ENCODE peak calls at places on chromosomes 4 and X, in five cellular contexts. P, E, Y, U and K are unnamed samples.

GRCh38 chr4:142845293-142846070 is 619 bp downstream of the INPP4B start:
- DNase-seq in P (no peak), U (no peak), E (peak), Y (peak), K (peak)

GRCh38 chrX:47484885-47485284 is 1.9 kb upstream of the ZNF41 start:
- DNase-seq in P (no peak), Y (peak), U (no peak), E (no peak), K (no peak)

GRCh38 chrX:1093112-1093511 is 119.3 kb downstream of the CRLF2 start:
- DNase-seq in U (no peak), P (peak), E (peak), Y (no peak), K (no peak)

GRCh38 chrX:42070866-42071265 is 147.5 kb upstream of the CASK start:
- DNase-seq in Y (no peak), P (no peak), U (no peak), E (no peak), K (no peak)

GRCh38 chr4:26145212-26145611 is 175.6 kb upstream of the RBPJ start:
- DNase-seq in P (no peak), E (no peak), Y (no peak), U (no peak), K (no peak)

GRCh38 chr4:1793496-1793840 is 375 bp downstream of the FGFR3 start:
- DNase-seq in Y (peak), U (no peak), P (no peak), E (peak), K (peak)

GRCh38 chr4:1777822-1778641 is 15.1 kb upstream of the FGFR3 start:
- DNase-seq in E (no peak), Y (no peak), U (no peak), P (no peak), K (no peak)

GRCh38 chrX:38988301-38988700 is 187.0 kb downstream of the MID1IP1 start:
- DNase-seq in Y (no peak), U (no peak), E (no peak), P (no peak), K (no peak)

GRCh38 chrX:153476628-153477027 is 6.3 kb upstream of the HAUS7 start:
- DNase-seq in E (no peak), Y (no peak), P (no peak), U (no peak), K (no peak)

GRCh38 chr4:40507977-40508376 is 121.7 kb downstream of the RBM47 start:
- DNase-seq in U (no peak), P (no peak), Y (no peak), E (peak), K (no peak)

GRCh38 chr4:7772708-7773385 is 166.8 kb downstream of the AFAP1 start:
- DNase-seq in P (peak), Y (no peak), U (no peak), E (no peak), K (no peak)

GRCh38 chr4:94889961-94890360 is 132.2 kb downstream of the BMPR1B start:
- DNase-seq in Y (no peak), U (no peak), E (no peak), P (no peak), K (no peak)

GRCh38 chr4:4841156-4841555 is 18.3 kb upstream of the MSX1 start:
- DNase-seq in P (no peak), U (no peak), Y (no peak), E (no peak), K (no peak)

GRCh38 chrX:71214604-71215334 is 8.3 kb upstream of the GJB1 start:
- DNase-seq in U (no peak), E (no peak), Y (no peak), P (no peak), K (no peak)

GRCh38 chr4:169698331-169698730 is 59.4 kb downstream of the HPF1 start:
- DNase-seq in U (no peak), P (no peak), E (no peak), Y (no peak), K (no peak)

GRCh38 chr4:169283114-169283509 is 12.4 kb upstream of the SH3RF1 start:
- DNase-seq in Y (no peak), U (no peak), E (no peak), P (no peak), K (no peak)

GRCh38 chr4:32748061-32748460 is 2027.9 kb downstream of the PCDH7 start:
- DNase-seq in U (no peak), P (no peak), E (no peak), Y (no peak), K (no peak)

GRCh38 chr4:37949636-37950426 is 10.4 kb upstream of the PTTG2 start:
- DNase-seq in E (no peak), Y (no peak), U (no peak), P (no peak), K (no peak)

GRCh38 chr4:72314869-72315268 is 254.2 kb downstream of the ADAMTS3 start:
- DNase-seq in E (no peak), Y (no peak), U (no peak), P (no peak), K (no peak)

GRCh38 chr4:186149872-186150271 is 41.5 kb upstream of the CYP4V2 start:
- DNase-seq in E (peak), Y (peak), U (no peak), P (no peak), K (no peak)

GRCh38 chr4:165288639-165289428 is 38.6 kb upstream of the MSMO1 start:
- DNase-seq in P (no peak), U (no peak), E (no peak), Y (no peak), K (no peak)

GRCh38 chr4:92234393-92235176 is 69.2 kb upstream of the GRID2 start:
- DNase-seq in P (no peak), U (no peak), E (no peak), Y (no peak), K (no peak)

GRCh38 chr4:3717241-3717640 is 48.9 kb upstream of the ADRA2C start:
- DNase-seq in P (no peak), E (no peak), Y (no peak), U (no peak), K (no peak)

GRCh38 chr4:99529218-99529617 is 18.4 kb downstream of the C4orf17 start:
- DNase-seq in E (no peak), Y (no peak), U (no peak), P (no peak), K (no peak)

GRCh38 chrX:96729053-96729452 is 44.4 kb downstream of the DIAPH2 start:
- DNase-seq in P (no peak), E (no peak), Y (no peak), U (no peak), K (no peak)